ENCODE peak calls at places on chromosome 10, in six cellular contexts. E is NCI-H510A treated with DMSO at 0.1 percent for 48 hours, Q is nephron progenitor cell, G is T1000, D is memory B cell, M is activated T-cell treated with anti-CD3 and anti-CD28 coated beads for 1 hour. W is an unnamed sample.
A peak's percentile ranks its signal among the peaks of the same experiment; 100 is the strongest.

GRCh38 chr10:33229252-33229943 is 105.1 kb downstream of the NRP1 start:
- DNase-seq in D (no peak), G (no peak), E (peak; percentile 34), M (no peak), Q (no peak), W (no peak)

GRCh38 chr10:33666686-33667480 is 332.4 kb upstream of the NRP1 start:
- DNase-seq in M (no peak), D (no peak), Q (no peak), G (no peak), E (no peak), W (no peak)

GRCh38 chr10:3624367-3624766 is 160.6 kb downstream of the KLF6 start:
- DNase-seq in D (no peak), G (no peak), Q (no peak), M (no peak), E (no peak), W (no peak)

GRCh38 chr10:120398180-120398579 is 58.8 kb upstream of the PLPP4 start:
- DNase-seq in D (no peak), G (no peak), E (no peak), Q (no peak), M (no peak), W (no peak)

GRCh38 chr10:110174201-110174600 is 33.2 kb upstream of the MXI1 start:
- DNase-seq in M (no peak), D (no peak), Q (no peak), G (no peak), E (no peak), W (no peak)

GRCh38 chr10:47025540-47026300 is 114.5 kb downstream of the PTPN20 start:
- DNase-seq in Q (no peak), G (no peak), E (no peak), M (no peak), D (no peak), W (peak; percentile 7)

GRCh38 chr10:5563237-5563961 is 38.6 kb downstream of the CALML3 start:
- DNase-seq in M (no peak), Q (peak; percentile 37), E (no peak), D (no peak), G (peak; percentile 20), W (no peak)

GRCh38 chr10:11782793-11783557 is 40.2 kb upstream of the PROSER2 start:
- DNase-seq in G (no peak), M (no peak), D (peak; percentile 45), E (peak; percentile 45), Q (peak; percentile 18), W (no peak)

GRCh38 chr10:106987362-106987761 is 177.1 kb downstream of the SORCS1 start:
- DNase-seq in Q (no peak), E (no peak), G (no peak), D (no peak), M (no peak), W (no peak)

GRCh38 chr10:78042058-78042751 is 8.5 kb downstream of the RPS24 start:
- DNase-seq in Q (no peak), G (no peak), E (no peak), D (no peak), M (no peak), W (peak; percentile 47)

GRCh38 chr10:119211176-119211575 is 3.8 kb downstream of the GRK5 start:
- DNase-seq in Q (no peak), E (no peak), D (no peak), G (no peak), M (no peak), W (no peak)

GRCh38 chr10:88992945-88993537 is 2.4 kb downstream of the FAS start:
- DNase-seq in G (no peak), M (no peak), D (no peak), E (no peak), Q (no peak), W (no peak)

GRCh38 chr10:12902135-12902572 is 99.4 kb downstream of the CCDC3 start:
- DNase-seq in M (peak; percentile 22), Q (peak; percentile 75), G (peak; percentile 86), D (peak; percentile 56), E (peak; percentile 23), W (peak; percentile 70)

GRCh38 chr10:15419279-15419874 is 48.3 kb upstream of the FAM171A1 start:
- DNase-seq in G (peak; percentile 68), M (peak; percentile 4), E (peak; percentile 10), Q (peak; percentile 53), D (peak; percentile 5), W (peak; percentile 16)

GRCh38 chr10:128908109-128908898 is 558.7 kb upstream of the MGMT start:
- DNase-seq in Q (no peak), M (no peak), D (no peak), E (no peak), G (no peak), W (no peak)

GRCh38 chr10:15254808-15255655 is 86.5 kb upstream of the NMT2 start:
- DNase-seq in D (no peak), E (no peak), G (no peak), M (no peak), Q (no peak), W (no peak)

GRCh38 chr10:76626406-76626805 is 1011.2 kb downstream of the KCNMA1 start:
- DNase-seq in G (no peak), Q (no peak), D (no peak), M (no peak), E (no peak), W (no peak)

GRCh38 chr10:85527610-85528317 is 838.8 kb downstream of the GRID1 start:
- DNase-seq in E (no peak), M (no peak), Q (no peak), G (peak; percentile 45), D (no peak), W (no peak)

GRCh38 chr10:130805635-130806030 is 505.9 kb downstream of the TCERG1L start:
- DNase-seq in D (no peak), Q (no peak), E (no peak), G (no peak), M (no peak), W (no peak)

W was measured in BE2C.